ENCODE peak calls at places on chromosomes 5 and 9, in nine cellular contexts. E is CD8-positive, alpha-beta T cell; C is IMR-90; Y is GM23248; M is neuronal stem cell; U is uterus; W is GM12865; O is CD4-positive, alpha-beta memory T cell; P is astrocyte. N is an unnamed sample.

GRCh38 chr9:88460583-88461332 is 72.5 kb downstream of the SPIN1 start:
- DNase-seq in Y (peak), C (no peak), E (no peak), O (no peak), U (no peak), W (no peak), M (peak), P (peak), N (no peak)

GRCh38 chr5:58844395-58844794 is 261.5 kb downstream of the RAB3C start:
- DNase-seq in O (no peak), C (no peak), E (no peak), P (no peak), Y (no peak), U (no peak), W (no peak), M (no peak), N (no peak)

GRCh38 chr5:81125959-81126358 is 107.2 kb upstream of the CKMT2 start:
- DNase-seq in M (no peak), E (no peak), O (no peak), U (no peak), P (no peak), W (no peak), Y (no peak), C (peak), N (no peak)

GRCh38 chr5:180390441-180391190 is 37.5 kb upstream of the GFPT2 start:
- DNase-seq in W (no peak), Y (peak), E (no peak), M (no peak), C (no peak), P (no peak), U (no peak), O (no peak), N (no peak)

GRCh38 chr5:37132646-37133045 is 116.5 kb downstream of the CPLANE1 start:
- DNase-seq in P (peak), M (no peak), Y (no peak), O (no peak), C (peak), U (no peak), W (no peak), E (no peak), N (no peak)

GRCh38 chr9:117737721-117738226 is 33.6 kb downstream of the TLR4 start:
- DNase-seq in Y (peak), W (no peak), U (no peak), M (no peak), C (no peak), P (no peak), E (no peak), O (no peak), N (no peak)

GRCh38 chr9:76667521-76667957 is 96.7 kb upstream of the PCA3 start:
- DNase-seq in O (no peak), Y (peak), P (peak), U (no peak), M (no peak), E (no peak), C (peak), W (no peak), N (peak)

GRCh38 chr5:88480766-88481499 is 212.3 kb upstream of the TMEM161B start:
- DNase-seq in U (no peak), P (peak), Y (peak), C (no peak), E (no peak), M (no peak), O (no peak), W (no peak), N (no peak)

GRCh38 chr5:26807231-26808199 is 230.9 kb downstream of the CDH9 start:
- DNase-seq in P (no peak), M (no peak), C (no peak), U (no peak), Y (no peak), W (no peak), E (no peak), O (no peak), N (no peak)

GRCh38 chr9:5879419-5880181 is 11.1 kb upstream of the MLANA start:
- DNase-seq in C (peak), W (no peak), E (no peak), U (no peak), P (peak), O (no peak), M (no peak), Y (peak), N (no peak)

GRCh38 chr5:91206734-91207133 is 176.4 kb downstream of the ARRDC3 start:
- DNase-seq in E (no peak), U (no peak), O (no peak), M (no peak), Y (peak), C (peak), P (peak), W (no peak), N (no peak)

GRCh38 chr5:118788351-118788750 is 200.0 kb downstream of the DTWD2 start:
- DNase-seq in C (no peak), M (no peak), W (no peak), P (no peak), Y (no peak), E (no peak), U (no peak), O (no peak), N (no peak)

GRCh38 chr5:95995947-95996489 is 34.4 kb upstream of the ELL2 start:
- DNase-seq in U (no peak), E (no peak), O (no peak), P (no peak), M (no peak), W (no peak), C (no peak), Y (no peak), N (no peak)

GRCh38 chr9:120932086-120932818 is 5.7 kb upstream of the TRAF1 start:
- DNase-seq in E (no peak), O (no peak), W (no peak), U (no peak), Y (no peak), M (no peak), P (no peak), C (no peak), N (no peak)

GRCh38 chr5:173239233-173239593 is 4.2 kb upstream of the NKX2-5 start:
- DNase-seq in E (no peak), M (no peak), P (no peak), W (no peak), Y (no peak), O (no peak), C (no peak), U (no peak), N (no peak)

GRCh38 chr5:62460578-62460983 is 48.0 kb downstream of the IPO11 start:
- DNase-seq in P (peak), O (peak), E (no peak), Y (peak), W (peak), M (peak), C (peak), U (no peak), N (peak)

GRCh38 chr9:128781186-128782070 is 5.6 kb upstream of the TBC1D13 start:
- DNase-seq in P (no peak), E (no peak), C (no peak), Y (no peak), W (peak), U (no peak), O (no peak), M (no peak), N (no peak)

GRCh38 chr9:94160594-94161501 is 76.6 kb downstream of the PTPDC1 start:
- DNase-seq in Y (peak), U (no peak), E (no peak), W (no peak), M (no peak), C (no peak), P (no peak), O (no peak), N (no peak)

GRCh38 chr5:53109436-53110127 is at the start of gene MOCS2:
- DNase-seq in M (peak), U (peak), O (peak), Y (peak), W (peak), C (peak), P (peak), E (peak), N (peak)

GRCh38 chr5:72268753-72269410 is 51.2 kb downstream of the MRPS27 start:
- DNase-seq in U (peak), C (peak), W (peak), Y (peak), E (peak), M (peak), P (no peak), O (peak), N (peak)

GRCh38 chr5:143836161-143836725 is 24.3 kb downstream of the HMHB1 start:
- DNase-seq in M (no peak), O (no peak), Y (peak), E (no peak), W (no peak), U (no peak), C (no peak), P (no peak), N (no peak)

GRCh38 chr9:13873212-13873611 is 440.7 kb downstream of the NFIB start:
- DNase-seq in W (no peak), E (no peak), Y (no peak), O (no peak), M (no peak), P (no peak), C (no peak), U (no peak), N (no peak)

GRCh38 chr9:89854715-89855475 is 250.1 kb downstream of the GADD45G start:
- DNase-seq in M (no peak), W (no peak), E (no peak), Y (no peak), U (no peak), C (no peak), O (no peak), P (no peak), N (no peak)

GRCh38 chr5:145944328-145944727 is 8.0 kb downstream of the SH3RF2 start:
- DNase-seq in E (no peak), P (no peak), W (no peak), M (no peak), U (no peak), C (no peak), Y (no peak), O (no peak), N (no peak)

GRCh38 chr9:134307674-134308638 is 18.3 kb upstream of the RXRA start:
- DNase-seq in U (no peak), C (no peak), Y (no peak), O (no peak), M (no peak), W (no peak), P (no peak), E (no peak), N (no peak)

GRCh38 chr5:178625679-178626483 is 969 bp downstream of the CLK4 start:
- DNase-seq in C (no peak), M (no peak), O (no peak), W (no peak), E (no peak), Y (peak), U (no peak), P (peak), N (peak)

GRCh38 chr5:59712836-59713487 is 180.6 kb downstream of the PDE4D start:
- DNase-seq in M (peak), U (no peak), Y (no peak), E (no peak), O (peak), P (peak), C (no peak), W (peak), N (peak)

GRCh38 chr9:129752915-129753724 is at the start of gene PTGES:
- DNase-seq in E (peak), W (peak), C (peak), O (peak), Y (peak), U (peak), M (peak), P (peak), N (peak)

GRCh38 chr9:136947955-136948510 is 3.0 kb downstream of the C8G start:
- DNase-seq in Y (peak), W (peak), C (peak), O (no peak), E (no peak), P (no peak), U (no peak), M (no peak), N (no peak)

GRCh38 chr5:97412959-97413358 is 229.9 kb upstream of the RIOK2 start:
- DNase-seq in P (no peak), W (peak), M (no peak), E (no peak), Y (no peak), C (no peak), U (no peak), O (no peak), N (no peak)

GRCh38 chr5:89351232-89351631 is 468.2 kb upstream of the MEF2C start:
- DNase-seq in M (no peak), O (no peak), Y (peak), W (no peak), E (no peak), U (no peak), C (peak), P (peak), N (no peak)

GRCh38 chr9:105444130-105444529 is 3.7 kb upstream of the FSD1L start:
- DNase-seq in O (no peak), P (peak), Y (peak), C (peak), U (no peak), W (no peak), E (no peak), M (no peak), N (no peak)

GRCh38 chr5:40551706-40552557 is 127.8 kb upstream of the PTGER4 start:
- DNase-seq in W (no peak), M (no peak), O (no peak), U (no peak), C (peak), P (peak), Y (peak), E (no peak), N (no peak)

GRCh38 chr5:176823076-176823481 is 12.7 kb downstream of the UNC5A start:
- DNase-seq in P (no peak), U (no peak), O (no peak), Y (no peak), W (peak), E (no peak), C (no peak), M (no peak), N (no peak)

GRCh38 chr5:176821441-176821840 is 11.1 kb downstream of the UNC5A start:
- DNase-seq in E (no peak), Y (no peak), M (no peak), P (no peak), O (no peak), U (no peak), C (no peak), W (no peak), N (no peak)

GRCh38 chr5:176820937-176821336 is 10.6 kb downstream of the UNC5A start:
- DNase-seq in M (no peak), C (no peak), E (no peak), W (no peak), O (no peak), P (no peak), U (no peak), Y (no peak), N (no peak)

GRCh38 chr5:176822426-176823075 is 12.2 kb downstream of the UNC5A start:
- DNase-seq in U (no peak), Y (no peak), C (no peak), W (no peak), M (no peak), P (peak), E (no peak), O (no peak), N (no peak)

DNA sequence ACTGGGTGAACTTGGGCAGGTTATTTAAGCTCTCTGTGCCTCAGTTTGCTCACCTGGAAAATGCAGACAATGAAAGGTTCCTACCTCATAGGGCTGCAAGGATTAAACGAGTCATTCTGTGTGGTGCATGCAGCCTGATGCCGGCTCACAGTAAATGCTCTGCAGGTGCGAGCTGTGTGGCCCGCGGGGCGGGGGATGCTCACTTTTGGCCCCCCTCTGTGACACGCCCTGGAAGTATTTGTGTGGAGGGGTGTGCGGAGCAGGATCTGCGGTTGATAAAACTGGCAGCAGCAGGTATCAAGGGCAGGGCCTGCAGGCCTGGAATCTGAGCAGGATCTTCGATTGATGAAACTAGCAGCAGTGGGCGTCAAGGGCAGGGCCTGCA is 11.7 kb downstream of the UNC5A start:
- DNase-seq in O (no peak), C (no peak), Y (no peak), E (no peak), U (no peak), M (no peak), P (no peak), W (no peak), N (no peak)
- H3K4me3 ChIP-seq in O (no peak), C (no peak), Y (no peak), E (no peak), U (no peak), M (no peak), P (no peak), W (no peak), N (no peak)

GRCh38 chr9:4143951-4144717 is 155.7 kb downstream of the GLIS3 start:
- DNase-seq in M (peak), W (no peak), P (peak), E (no peak), U (no peak), C (peak), Y (peak), O (no peak), N (no peak)
- H3K4me3 ChIP-seq in M (no peak), W (no peak), P (no peak), E (no peak), U (peak), C (no peak), Y (peak), O (no peak), N (no peak)

DNA sequence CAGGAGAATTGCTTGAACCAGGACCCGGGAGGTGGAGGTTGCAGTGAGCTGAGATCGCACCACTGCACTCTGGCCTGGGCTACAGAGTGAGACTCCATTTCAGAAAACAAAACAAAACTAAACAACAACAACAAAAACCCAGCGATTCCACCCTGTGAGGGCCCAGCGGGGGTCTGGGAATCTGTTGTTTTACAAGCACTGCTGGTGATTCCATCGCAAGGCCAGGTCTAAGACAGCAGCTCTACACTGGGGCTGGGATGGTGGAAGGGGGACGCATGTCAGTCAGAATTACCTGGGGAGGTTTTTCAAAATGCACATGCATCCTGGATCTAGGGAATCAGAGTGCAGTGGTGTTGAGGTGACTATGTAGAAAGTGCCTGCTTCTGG is 90.9 kb downstream of the ANKRD55 start:
- DNase-seq in U (no peak), Y (no peak), P (no peak), W (no peak), C (no peak), E (no peak), O (no peak), M (no peak), N (no peak)
- H3K4me3 ChIP-seq in U (no peak), Y (no peak), P (no peak), W (no peak), C (no peak), E (peak), O (no peak), M (no peak), N (no peak)

GRCh38 chr9:131673068-131673467 is 66.8 kb downstream of the RAPGEF1 start:
- DNase-seq in C (no peak), W (no peak), P (no peak), Y (no peak), E (no peak), O (no peak), M (no peak), U (no peak), N (no peak)
- H3K4me3 ChIP-seq in C (no peak), W (peak), P (no peak), Y (no peak), E (no peak), O (no peak), M (no peak), U (no peak), N (no peak)

DNA sequence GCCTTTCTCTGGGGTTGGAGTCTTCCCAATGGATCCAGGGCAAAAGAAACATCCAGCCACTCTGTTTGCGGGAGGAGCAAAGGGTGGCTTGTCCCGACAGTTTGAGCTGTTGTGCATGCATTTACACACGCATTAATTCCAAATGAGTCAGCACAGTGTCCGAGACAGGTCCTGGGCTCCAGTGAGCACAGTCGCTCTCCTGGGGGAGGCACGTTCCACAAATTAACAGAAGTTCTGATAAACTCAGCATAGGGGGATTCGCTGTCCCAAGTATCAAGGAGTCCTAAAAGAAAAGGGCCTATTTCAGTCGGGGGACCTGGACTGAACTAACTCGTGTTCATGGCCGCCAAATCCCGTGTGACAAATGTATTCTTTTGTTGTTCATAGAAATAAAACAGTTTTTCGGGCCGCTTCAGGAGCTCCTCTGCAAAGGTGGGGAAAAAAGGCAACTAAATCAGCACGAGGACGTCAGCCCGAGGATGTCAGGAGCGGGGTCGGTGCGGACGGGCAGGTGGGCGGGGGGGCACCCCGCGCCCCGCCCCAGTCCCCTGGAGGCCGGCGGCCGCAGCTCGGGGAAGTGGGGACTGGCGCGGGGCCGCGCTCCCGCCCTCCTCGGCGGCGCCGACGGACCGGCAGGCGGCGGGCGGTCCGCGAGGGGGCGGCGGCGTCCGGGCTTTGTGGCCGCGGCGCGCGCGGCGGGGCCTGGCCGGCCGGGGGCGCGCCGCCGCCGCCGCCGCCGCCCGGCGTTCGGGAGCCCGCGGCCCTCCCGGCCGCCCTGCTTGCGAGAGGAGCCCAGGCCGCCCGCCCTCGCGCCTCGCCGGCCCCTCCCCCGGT is at the start of gene MSANTD3:
- DNase-seq in P (peak), E (peak), Y (peak), M (peak), C (peak), U (peak), O (peak), W (peak), N (peak)
- H3K4me3 ChIP-seq in P (peak), E (peak), Y (peak), M (peak), C (peak), U (peak), O (peak), W (peak), N (peak)

DNA sequence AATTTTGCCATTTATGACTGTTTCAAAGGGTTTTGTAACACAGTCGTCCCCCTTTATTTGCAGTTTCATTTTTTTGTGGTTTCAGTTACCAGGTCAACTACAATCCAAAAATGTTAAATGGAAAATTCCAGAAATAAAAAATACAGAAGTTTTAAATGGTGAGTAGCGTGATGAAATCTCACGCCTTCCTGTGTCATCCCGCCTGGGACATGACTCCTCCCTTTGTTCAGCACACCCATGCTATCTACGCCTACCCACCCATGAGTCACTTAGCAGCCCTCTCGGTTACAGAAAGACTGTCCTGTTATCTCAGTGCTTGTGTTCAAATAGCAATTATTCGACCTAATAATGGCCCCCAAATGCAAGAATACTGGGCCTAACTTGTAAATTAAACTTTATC is 765.3 kb upstream of the ADAMTS16 start:
- DNase-seq in P (no peak), M (no peak), Y (peak), O (no peak), C (no peak), E (no peak), U (no peak), W (no peak), N (no peak)
- H3K4me3 ChIP-seq in P (no peak), M (no peak), Y (no peak), O (no peak), C (no peak), E (no peak), U (no peak), W (no peak), N (no peak)

GRCh38 chr5:159427180-159428012 is 97.1 kb upstream of the IL12B start:
- DNase-seq in P (no peak), M (no peak), C (no peak), U (no peak), O (peak), W (peak), E (no peak), Y (no peak), N (no peak)
- H3K4me3 ChIP-seq in P (no peak), M (no peak), C (no peak), U (no peak), O (no peak), W (no peak), E (no peak), Y (no peak), N (no peak)

N was measured in Jurkat, Clone E6-1.